ENCODE peak calls at places on chromosomes 3 and 15, in five cellular contexts. One of them, this sample, is unnamed.

GRCh38 chr3:146166450-146167222 is 5.7 kb upstream of the PLOD2 start:
- DNase-seq in SK-N-SH: no peak
- DNase-seq in HCT116: no peak
- DNase-seq in AG04449: peak
- DNase-seq in lower lobe of right lung: no peak
- DNase-seq in this sample: no peak

GRCh38 chr3:49610881-49611280 is 56.6 kb downstream of the BSN start:
- DNase-seq in SK-N-SH: no peak
- DNase-seq in HCT116: no peak
- DNase-seq in AG04449: no peak
- DNase-seq in lower lobe of right lung: no peak
- DNase-seq in this sample: no peak

GRCh38 chr15:50907866-50908208 is 646 bp upstream of the AP4E1 start:
- DNase-seq in SK-N-SH: no peak
- DNase-seq in HCT116: peak
- DNase-seq in AG04449: no peak
- DNase-seq in lower lobe of right lung: no peak
- DNase-seq in this sample: no peak

GRCh38 chr3:39639344-39640236 is 169.8 kb upstream of the MYRIP start:
- DNase-seq in AG04449: peak
- DNase-seq in HCT116: peak
- DNase-seq in SK-N-SH: no peak
- DNase-seq in lower lobe of right lung: no peak
- DNase-seq in this sample: peak

GRCh38 chr3:76585794-76586392 is 454.0 kb upstream of the ROBO2 start:
- DNase-seq in AG04449: no peak
- DNase-seq in HCT116: no peak
- DNase-seq in lower lobe of right lung: no peak
- DNase-seq in SK-N-SH: peak
- DNase-seq in this sample: no peak

GRCh38 chr3:38347421-38348200 is 1.0 kb downstream of the XYLB start:
- DNase-seq in SK-N-SH: no peak
- DNase-seq in AG04449: no peak
- DNase-seq in HCT116: no peak
- DNase-seq in lower lobe of right lung: no peak
- DNase-seq in this sample: no peak

GRCh38 chr3:127194601-127195187 is 1.8 kb downstream of the PRR23E start:
- DNase-seq in HCT116: no peak
- DNase-seq in AG04449: no peak
- DNase-seq in SK-N-SH: no peak
- DNase-seq in lower lobe of right lung: no peak
- DNase-seq in this sample: no peak

GRCh38 chr3:98786364-98786930 is 23.3 kb downstream of the ST3GAL6 start:
- DNase-seq in HCT116: no peak
- DNase-seq in SK-N-SH: no peak
- DNase-seq in lower lobe of right lung: no peak
- DNase-seq in AG04449: no peak
- DNase-seq in this sample: no peak

GRCh38 chr15:64610257-64610919 is 150.0 kb downstream of the ZNF609 start:
- DNase-seq in SK-N-SH: no peak
- DNase-seq in AG04449: no peak
- DNase-seq in HCT116: no peak
- DNase-seq in lower lobe of right lung: no peak
- DNase-seq in this sample: no peak

GRCh38 chr3:43104786-43105185 is 1.1 kb downstream of the POMGNT2 start:
- DNase-seq in SK-N-SH: no peak
- DNase-seq in HCT116: no peak
- DNase-seq in AG04449: no peak
- DNase-seq in lower lobe of right lung: no peak
- DNase-seq in this sample: no peak

GRCh38 chr3:54008744-54009143 is 113.6 kb upstream of the CACNA2D3 start:
- DNase-seq in SK-N-SH: no peak
- DNase-seq in lower lobe of right lung: no peak
- DNase-seq in AG04449: no peak
- DNase-seq in HCT116: no peak
- DNase-seq in this sample: no peak

GRCh38 chr3:129211772-129212171 is 28.1 kb upstream of the CNBP start:
- DNase-seq in SK-N-SH: peak
- DNase-seq in lower lobe of right lung: peak
- DNase-seq in AG04449: no peak
- DNase-seq in HCT116: peak
- DNase-seq in this sample: no peak

GRCh38 chr3:25444273-25444672 is 16.2 kb downstream of the RARB start:
- DNase-seq in SK-N-SH: peak
- DNase-seq in lower lobe of right lung: no peak
- DNase-seq in AG04449: no peak
- DNase-seq in HCT116: no peak
- DNase-seq in this sample: no peak

GRCh38 chr3:25438791-25439555 is 10.9 kb downstream of the RARB start:
- DNase-seq in SK-N-SH: no peak
- DNase-seq in HCT116: no peak
- DNase-seq in lower lobe of right lung: no peak
- DNase-seq in AG04449: no peak
- DNase-seq in this sample: no peak

GRCh38 chr3:25442486-25442885 is 14.4 kb downstream of the RARB start:
- DNase-seq in lower lobe of right lung: no peak
- DNase-seq in AG04449: no peak
- DNase-seq in HCT116: no peak
- DNase-seq in SK-N-SH: no peak
- DNase-seq in this sample: no peak

GRCh38 chr3:25437953-25438352 is 9.9 kb downstream of the RARB start:
- DNase-seq in HCT116: no peak
- DNase-seq in SK-N-SH: no peak
- DNase-seq in AG04449: no peak
- DNase-seq in lower lobe of right lung: no peak
- DNase-seq in this sample: no peak

DNA sequence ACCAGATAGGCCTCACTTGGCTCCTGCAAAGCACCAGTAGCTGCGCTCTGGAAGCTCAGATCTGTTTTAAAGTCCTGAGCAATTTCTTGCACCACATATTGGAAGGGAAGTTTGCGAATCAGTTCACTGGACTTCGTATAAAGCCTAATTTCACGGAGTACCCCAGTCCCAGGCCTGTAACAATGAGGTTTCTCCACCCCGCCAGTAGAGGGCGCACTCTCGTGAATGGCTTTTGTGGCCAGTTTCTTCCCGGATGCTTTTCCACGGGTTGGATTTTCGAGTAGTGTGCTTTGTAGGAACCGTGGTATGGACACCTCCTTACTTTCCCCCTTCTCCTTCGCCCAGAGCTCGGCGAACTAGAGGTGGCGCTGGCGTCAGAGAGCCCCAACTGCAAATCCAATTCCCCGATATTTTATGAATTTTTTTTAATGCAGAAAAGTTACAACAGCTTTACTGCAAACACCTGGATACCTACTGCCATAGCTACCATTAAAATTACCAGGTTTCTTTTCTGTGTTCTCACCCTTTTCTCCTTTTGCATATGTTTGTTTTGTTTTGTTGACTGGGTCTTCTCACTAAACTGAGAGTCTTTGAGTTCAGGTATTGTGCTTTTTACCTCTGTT is 13.3 kb downstream of the RARB start:
- DNase-seq in lower lobe of right lung: no peak
- DNase-seq in SK-N-SH: no peak
- DNase-seq in AG04449: no peak
- DNase-seq in HCT116: peak
- DNase-seq in this sample: no peak
- TF ChIP-seq CTCF in lower lobe of right lung: peak
- TF ChIP-seq CTCF in SK-N-SH: peak
- TF ChIP-seq CTCF in AG04449: peak
- TF ChIP-seq CTCF in HCT116: peak
- TF ChIP-seq CTCF in this sample: peak

DNA sequence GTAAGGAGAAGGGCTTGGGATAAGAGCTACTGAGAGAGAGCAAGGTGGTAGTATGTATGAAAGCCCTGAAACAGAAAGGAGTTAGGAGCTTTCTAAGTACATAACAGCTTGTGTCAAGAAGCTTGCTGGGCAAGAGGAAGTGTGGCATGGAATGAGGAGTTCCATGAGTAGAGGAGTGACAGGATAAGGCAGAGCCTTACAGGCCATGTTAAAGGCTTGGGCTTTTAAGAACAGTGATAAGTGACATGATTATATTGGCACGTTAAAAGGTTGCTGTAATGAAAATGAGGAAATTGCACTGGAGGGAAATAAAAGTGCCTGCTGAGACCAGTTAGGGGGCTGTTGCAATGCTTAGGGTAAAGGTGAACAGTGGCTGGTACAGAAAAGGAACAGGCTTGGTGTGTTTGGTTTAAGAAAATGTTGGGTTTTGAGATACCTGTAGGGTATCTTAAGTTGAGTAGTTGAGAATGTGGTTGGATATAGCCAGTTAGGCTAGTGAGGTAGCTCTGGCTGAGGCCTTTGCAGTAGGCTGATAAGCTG is 49.0 kb downstream of the MEF2A start:
- DNase-seq in AG04449: no peak
- DNase-seq in HCT116: no peak
- DNase-seq in SK-N-SH: no peak
- DNase-seq in lower lobe of right lung: no peak
- DNase-seq in this sample: no peak
- H3K4me3 ChIP-seq in AG04449: no peak
- H3K4me3 ChIP-seq in HCT116: no peak
- H3K4me3 ChIP-seq in SK-N-SH: no peak
- H3K4me3 ChIP-seq in lower lobe of right lung: no peak
- H3K4me3 ChIP-seq in this sample: no peak

GRCh38 chr3:153670577-153670976 is 450.6 kb upstream of the ARHGEF26 start:
- DNase-seq in SK-N-SH: no peak
- DNase-seq in HCT116: no peak
- DNase-seq in AG04449: no peak
- DNase-seq in lower lobe of right lung: no peak
- DNase-seq in this sample: no peak

GRCh38 chr3:153673853-153674252 is 447.3 kb upstream of the ARHGEF26 start:
- DNase-seq in HCT116: no peak
- DNase-seq in AG04449: no peak
- DNase-seq in SK-N-SH: no peak
- DNase-seq in lower lobe of right lung: no peak
- DNase-seq in this sample: no peak

GRCh38 chr3:153667341-153667740 is 453.8 kb upstream of the ARHGEF26 start:
- DNase-seq in SK-N-SH: no peak
- DNase-seq in HCT116: no peak
- DNase-seq in lower lobe of right lung: no peak
- DNase-seq in AG04449: peak
- DNase-seq in this sample: no peak

GRCh38 chr3:153666911-153667310 is 454.3 kb upstream of the ARHGEF26 start:
- DNase-seq in AG04449: no peak
- DNase-seq in SK-N-SH: no peak
- DNase-seq in lower lobe of right lung: no peak
- DNase-seq in HCT116: no peak
- DNase-seq in this sample: no peak

GRCh38 chr3:153669527-153669926 is 451.7 kb upstream of the ARHGEF26 start:
- DNase-seq in HCT116: no peak
- DNase-seq in lower lobe of right lung: no peak
- DNase-seq in AG04449: no peak
- DNase-seq in SK-N-SH: no peak
- DNase-seq in this sample: no peak
- TF ChIP-seq CTCF in HCT116: peak
- TF ChIP-seq CTCF in lower lobe of right lung: no peak
- TF ChIP-seq CTCF in AG04449: no peak
- TF ChIP-seq CTCF in SK-N-SH: peak
- TF ChIP-seq CTCF in this sample: peak

DNA sequence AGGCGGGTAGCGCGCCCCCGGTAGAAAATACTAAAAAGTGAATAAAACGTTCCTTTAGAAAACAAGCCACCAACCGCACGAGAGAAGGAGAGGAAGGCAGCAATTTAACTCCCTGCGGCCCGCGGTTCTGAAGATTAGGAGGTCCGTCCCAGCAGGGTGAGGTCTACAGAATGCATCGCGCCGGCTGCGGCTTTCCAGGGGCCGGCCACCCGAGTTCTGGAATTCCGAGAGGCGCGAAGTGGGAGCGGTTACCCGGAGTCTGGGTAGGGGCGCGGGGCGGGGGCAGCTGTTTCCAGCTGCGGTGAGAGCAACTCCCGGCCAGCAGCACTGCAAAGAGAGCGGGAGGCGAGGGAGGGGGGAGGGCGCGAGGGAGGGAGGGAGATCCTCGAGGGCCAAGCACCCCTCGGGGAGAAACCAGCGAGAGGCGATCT is 318.6 kb downstream of the FGF12 start:
- DNase-seq in lower lobe of right lung: no peak
- DNase-seq in HCT116: no peak
- DNase-seq in AG04449: no peak
- DNase-seq in SK-N-SH: peak
- DNase-seq in this sample: no peak
- H3K4me3 ChIP-seq in lower lobe of right lung: peak
- H3K4me3 ChIP-seq in HCT116: no peak
- H3K4me3 ChIP-seq in AG04449: no peak
- H3K4me3 ChIP-seq in SK-N-SH: no peak
- H3K4me3 ChIP-seq in this sample: peak

DNA sequence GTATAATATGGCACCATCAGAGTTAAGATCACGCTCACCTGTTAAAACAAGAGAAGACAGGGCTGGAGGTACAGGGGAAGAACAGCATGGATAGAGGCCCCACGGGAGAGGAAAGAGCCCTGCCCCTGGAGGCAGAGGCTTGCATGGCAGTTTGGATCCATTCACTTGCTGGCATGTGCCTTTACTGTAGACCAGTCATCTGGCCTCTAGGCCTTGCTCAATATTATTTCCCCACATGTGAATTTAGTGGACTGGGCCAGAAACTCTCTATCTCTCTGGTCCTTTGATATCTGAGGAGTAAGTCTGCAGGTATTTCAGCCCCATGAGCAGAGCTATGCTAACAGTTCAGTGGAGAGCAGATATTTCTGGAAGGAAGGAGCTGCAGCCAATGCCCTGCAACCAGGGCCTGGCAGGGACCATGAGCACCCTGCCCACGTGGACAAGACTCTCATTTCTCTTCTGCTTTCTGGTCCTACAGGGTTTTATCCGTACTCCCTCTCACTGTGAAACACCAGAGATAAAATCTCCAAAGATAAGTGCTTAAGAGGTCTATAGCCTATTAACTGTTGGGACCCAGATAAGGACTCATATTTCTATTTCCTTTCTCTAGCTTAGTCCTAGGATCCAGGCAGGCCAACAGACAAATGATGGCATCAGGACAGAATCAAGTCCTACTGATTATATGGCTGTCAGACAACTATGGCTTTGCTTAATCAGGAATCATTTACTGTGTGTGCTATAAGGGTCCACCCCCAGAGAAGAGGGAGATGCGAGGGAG is 65.0 kb downstream of the CLDN11 start:
- DNase-seq in HCT116: no peak
- DNase-seq in AG04449: no peak
- DNase-seq in lower lobe of right lung: no peak
- DNase-seq in SK-N-SH: peak
- DNase-seq in this sample: no peak
- TF ChIP-seq CTCF in HCT116: peak
- TF ChIP-seq CTCF in AG04449: peak
- TF ChIP-seq CTCF in lower lobe of right lung: no peak
- TF ChIP-seq CTCF in SK-N-SH: peak
- TF ChIP-seq CTCF in this sample: no peak